ENCODE peak calls at places on chromosomes 5 and 9, in six cellular contexts. W is COLO829; S is MCF 10A; R is stimulated activated CD8-positive, alpha-beta memory T cell treated with anti-CD3 and anti-CD28 coated beads, Interleukin-15, amount 100 ng/mL, for 1 hour; U is stromal cell of bone marrow; C is dorsolateral prefrontal cortex. F is an unnamed sample.

GRCh38 chr5:3006961-3007551 is 255.6 kb upstream of the IRX2 start:
- DNase-seq in W (no peak), S (no peak), R (no peak), U (no peak), C (no peak), F (no peak)

GRCh38 chr9:122379340-122379739 is 8.5 kb downstream of the PTGS1 start:
- DNase-seq in W (no peak), S (peak; percentile 35), R (no peak), U (no peak), C (no peak), F (no peak)

GRCh38 chr5:79878721-79879336 is 112.2 kb downstream of the MTX3 start:
- DNase-seq in W (peak; percentile 7), S (peak; percentile 34), R (no peak), U (no peak), C (no peak), F (no peak)

GRCh38 chr9:89038354-89039091 is 47.3 kb downstream of the S1PR3 start:
- DNase-seq in W (no peak), S (peak; percentile 78), R (no peak), U (peak; percentile 96), C (no peak), F (peak; percentile 93)

GRCh38 chr5:181028032-181028819 is 11.8 kb upstream of the BTNL9 start:
- DNase-seq in W (no peak), S (no peak), R (no peak), U (no peak), C (no peak), F (no peak)

GRCh38 chr9:22454021-22454420 is 7.4 kb downstream of the DMRTA1 start:
- DNase-seq in W (no peak), S (no peak), R (no peak), U (peak; percentile 11), C (no peak), F (no peak)

GRCh38 chr5:97476852-97477534 is 293.9 kb upstream of the RIOK2 start:
- DNase-seq in W (no peak), S (no peak), R (no peak), U (no peak), C (no peak), F (no peak)

GRCh38 chr9:32526042-32526706 is at the start of gene RIGI:
- DNase-seq in W (peak; percentile 78), S (peak; percentile 96), R (peak; percentile 70), U (peak; percentile 92), C (peak; percentile 86), F (peak; percentile 86)

GRCh38 chr9:136381966-136382513 is 8.6 kb upstream of the CARD9 start:
- DNase-seq in W (no peak), S (no peak), R (no peak), U (no peak), C (no peak), F (no peak)

GRCh38 chr9:98074119-98074990 is 17.8 kb downstream of the NANS start:
- DNase-seq in W (peak; percentile 81), S (peak; percentile 64), R (peak; percentile 51), U (peak; percentile 33), C (peak; percentile 81), F (peak; percentile 78)

GRCh38 chr9:73152445-73152844 is 780 bp downstream of the ANXA1 start:
- DNase-seq in W (peak; percentile 33), S (peak; percentile 48), R (no peak), U (peak; percentile 38), C (no peak), F (peak; percentile 20)